ENCODE peak calls at places on chromosomes 4 and X, in four cellular contexts. One of them, this sample, is unnamed.

GRCh38 chr4:20356565-20356964 is 104.9 kb downstream of the SLIT2 start:
- DNase-seq in left lung: no peak
- DNase-seq in suprapubic skin: no peak
- DNase-seq in fibroblast of mammary gland: no peak
- DNase-seq in this sample: no peak

GRCh38 chrX:136251042-136251991 is at the start of gene MAP7D3:
- DNase-seq in left lung: peak
- DNase-seq in suprapubic skin: no peak
- DNase-seq in fibroblast of mammary gland: peak
- DNase-seq in this sample: peak

GRCh38 chr4:39319678-39320077 is 46.5 kb downstream of the RFC1 start:
- DNase-seq in left lung: no peak
- DNase-seq in suprapubic skin: no peak
- DNase-seq in fibroblast of mammary gland: peak
- DNase-seq in this sample: peak

GRCh38 chr4:163949976-163950601 is 455.6 kb downstream of the TMA16 start:
- DNase-seq in left lung: peak
- DNase-seq in suprapubic skin: no peak
- DNase-seq in fibroblast of mammary gland: no peak
- DNase-seq in this sample: no peak

GRCh38 chr4:133147922-133148689 is 988 bp upstream of the PCDH10 start:
- DNase-seq in left lung: peak
- DNase-seq in suprapubic skin: no peak
- DNase-seq in fibroblast of mammary gland: peak
- DNase-seq in this sample: peak

GRCh38 chrX:146831994-146832393 is 17.4 kb upstream of the CXorf51A start:
- DNase-seq in left lung: peak
- DNase-seq in suprapubic skin: no peak
- DNase-seq in fibroblast of mammary gland: no peak
- DNase-seq in this sample: no peak

GRCh38 chr4:125832161-125832560 is 517.4 kb downstream of the FAT4 start:
- DNase-seq in left lung: no peak
- DNase-seq in suprapubic skin: no peak
- DNase-seq in fibroblast of mammary gland: no peak
- DNase-seq in this sample: no peak

GRCh38 chr4:78551420-78552351 is at the start of gene ANXA3:
- DNase-seq in left lung: peak
- DNase-seq in suprapubic skin: no peak
- DNase-seq in fibroblast of mammary gland: no peak
- DNase-seq in this sample: peak

GRCh38 chr4:187606581-187606980 is 389.0 kb upstream of the ZFP42 start:
- DNase-seq in left lung: no peak
- DNase-seq in suprapubic skin: no peak
- DNase-seq in fibroblast of mammary gland: peak
- DNase-seq in this sample: peak

GRCh38 chrX:47380268-47380667 is 9.9 kb downstream of the ZNF157 start:
- DNase-seq in left lung: no peak
- DNase-seq in suprapubic skin: no peak
- DNase-seq in fibroblast of mammary gland: peak
- DNase-seq in this sample: peak

GRCh38 chr4:112560084-112560483 is 44.1 kb upstream of the NEUROG2 start:
- DNase-seq in left lung: no peak
- DNase-seq in suprapubic skin: no peak
- DNase-seq in fibroblast of mammary gland: no peak
- DNase-seq in this sample: no peak

GRCh38 chr4:2797545-2798305 is 4.8 kb downstream of the SH3BP2 start:
- DNase-seq in left lung: peak
- DNase-seq in suprapubic skin: peak
- DNase-seq in fibroblast of mammary gland: no peak
- DNase-seq in this sample: no peak

GRCh38 chr4:57612279-57612678 is 502.1 kb upstream of the IGFBP7 start:
- DNase-seq in left lung: no peak
- DNase-seq in suprapubic skin: no peak
- DNase-seq in fibroblast of mammary gland: no peak
- DNase-seq in this sample: no peak

GRCh38 chrX:68455151-68455510 is 21.8 kb upstream of the OPHN1 start:
- DNase-seq in left lung: no peak
- DNase-seq in suprapubic skin: no peak
- DNase-seq in fibroblast of mammary gland: no peak
- DNase-seq in this sample: no peak

GRCh38 chr4:40579983-40580382 is 49.7 kb downstream of the RBM47 start:
- DNase-seq in left lung: no peak
- DNase-seq in suprapubic skin: no peak
- DNase-seq in fibroblast of mammary gland: peak
- DNase-seq in this sample: peak

GRCh38 chrX:123425904-123426303 is 241.8 kb downstream of the GRIA3 start:
- DNase-seq in left lung: no peak
- DNase-seq in suprapubic skin: no peak
- DNase-seq in fibroblast of mammary gland: peak
- DNase-seq in this sample: peak

GRCh38 chr4:183532823-183533222 is 28.0 kb downstream of the ING2 start:
- DNase-seq in left lung: no peak
- DNase-seq in suprapubic skin: no peak
- DNase-seq in fibroblast of mammary gland: peak
- DNase-seq in this sample: peak

DNA sequence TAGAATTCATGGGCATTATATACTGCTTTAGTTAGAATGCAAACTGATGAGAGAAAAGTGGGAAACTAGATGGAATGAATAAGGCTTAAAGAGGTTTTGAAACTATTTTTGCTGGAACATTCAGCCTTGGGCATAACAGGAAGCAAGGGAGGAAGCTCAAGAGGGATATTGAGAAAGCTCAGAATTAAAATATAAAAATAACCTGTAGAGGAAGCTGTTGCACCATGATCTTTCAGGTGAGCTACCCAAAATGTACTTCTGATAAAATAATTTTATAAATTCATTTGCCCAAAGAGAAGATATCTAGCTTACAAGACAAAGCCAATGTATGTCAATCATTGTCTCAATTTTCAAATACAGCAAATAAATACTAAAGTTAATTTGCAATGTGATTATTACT is 11.3 kb downstream of the GC start:
- DNase-seq in left lung: no peak
- DNase-seq in suprapubic skin: no peak
- DNase-seq in fibroblast of mammary gland: no peak
- DNase-seq in this sample: peak
- TF ChIP-seq CTCF in left lung: no peak
- TF ChIP-seq CTCF in suprapubic skin: no peak
- TF ChIP-seq CTCF in fibroblast of mammary gland: no peak
- TF ChIP-seq CTCF in this sample: peak

DNA sequence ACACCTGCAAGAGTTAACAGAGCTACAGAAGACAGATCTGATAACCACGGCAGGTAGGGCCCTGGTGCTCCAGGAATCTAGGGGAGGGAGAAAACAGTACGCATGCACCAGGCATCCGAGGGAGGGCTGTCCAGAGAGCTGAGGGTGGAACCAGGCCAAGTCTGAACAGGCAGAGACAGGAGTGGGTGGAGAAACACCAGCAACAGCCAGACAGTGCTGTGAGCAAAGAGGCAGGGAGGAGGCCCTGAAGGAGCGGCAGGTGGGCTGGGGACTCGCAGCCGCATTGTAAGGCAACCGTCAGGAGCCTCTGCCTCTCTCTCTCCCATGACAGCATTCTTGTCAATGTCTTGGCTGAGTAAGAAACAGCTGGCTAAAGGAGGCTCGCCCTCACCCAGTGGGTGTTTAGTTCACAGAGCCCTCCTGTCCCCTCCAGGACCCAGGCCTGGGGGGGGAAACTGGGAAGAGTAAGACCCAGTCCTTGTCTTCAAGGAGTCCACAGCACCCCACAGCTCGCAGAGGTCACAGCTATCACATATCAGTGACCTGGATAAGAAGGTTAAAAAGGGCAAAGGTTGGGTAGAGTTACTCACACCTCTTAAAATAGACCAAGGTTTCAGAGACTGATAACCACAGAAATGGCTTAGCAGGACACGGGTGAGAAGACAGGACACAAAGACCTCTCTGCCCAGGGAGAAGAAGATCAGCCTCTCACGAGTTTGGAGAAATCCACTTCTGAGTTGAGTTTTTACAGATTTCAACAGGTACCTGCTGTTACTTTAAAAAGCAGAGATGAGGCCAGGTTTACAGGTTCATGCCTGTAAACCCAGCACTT is 10.5 kb downstream of the ACSL1 start:
- DNase-seq in left lung: peak
- DNase-seq in suprapubic skin: peak
- DNase-seq in fibroblast of mammary gland: peak
- DNase-seq in this sample: peak
- H3K4me3 ChIP-seq in left lung: peak
- H3K4me3 ChIP-seq in suprapubic skin: peak
- H3K4me3 ChIP-seq in fibroblast of mammary gland: no peak
- H3K4me3 ChIP-seq in this sample: peak

GRCh38 chrX:153946910-153947769 is 2.7 kb upstream of the RENBP start:
- DNase-seq in left lung: peak
- DNase-seq in suprapubic skin: no peak
- DNase-seq in fibroblast of mammary gland: peak
- DNase-seq in this sample: peak
- TF ChIP-seq CTCF in left lung: peak
- TF ChIP-seq CTCF in suprapubic skin: peak
- TF ChIP-seq CTCF in fibroblast of mammary gland: peak
- TF ChIP-seq CTCF in this sample: peak

GRCh38 chrX:130109429-130110378 is 593 bp downstream of the ELF4 start:
- DNase-seq in left lung: peak
- DNase-seq in suprapubic skin: no peak
- DNase-seq in fibroblast of mammary gland: no peak
- DNase-seq in this sample: no peak

GRCh38 chrX:130110379-130111219 is at the start of gene ELF4:
- DNase-seq in left lung: peak
- DNase-seq in suprapubic skin: no peak
- DNase-seq in fibroblast of mammary gland: peak
- DNase-seq in this sample: peak

GRCh38 chrX:130111935-130112221 is 1.6 kb upstream of the ELF4 start:
- DNase-seq in left lung: no peak
- DNase-seq in suprapubic skin: no peak
- DNase-seq in fibroblast of mammary gland: no peak
- DNase-seq in this sample: no peak

GRCh38 chrX:130108647-130109428 is 1.5 kb downstream of the ELF4 start:
- DNase-seq in left lung: peak
- DNase-seq in suprapubic skin: no peak
- DNase-seq in fibroblast of mammary gland: no peak
- DNase-seq in this sample: peak

GRCh38 chrX:130111220-130111934 is 1.1 kb upstream of the ELF4 start:
- DNase-seq in left lung: no peak
- DNase-seq in suprapubic skin: no peak
- DNase-seq in fibroblast of mammary gland: no peak
- DNase-seq in this sample: peak
- H3K4me3 ChIP-seq in left lung: peak
- H3K4me3 ChIP-seq in suprapubic skin: peak
- H3K4me3 ChIP-seq in fibroblast of mammary gland: peak
- H3K4me3 ChIP-seq in this sample: peak

GRCh38 chr4:65580551-65580950 is 89.7 kb downstream of the EPHA5 start:
- DNase-seq in left lung: no peak
- DNase-seq in suprapubic skin: no peak
- DNase-seq in fibroblast of mammary gland: peak
- DNase-seq in this sample: peak
- TF ChIP-seq CTCF in left lung: no peak
- TF ChIP-seq CTCF in suprapubic skin: no peak
- TF ChIP-seq CTCF in fibroblast of mammary gland: no peak
- TF ChIP-seq CTCF in this sample: no peak

DNA sequence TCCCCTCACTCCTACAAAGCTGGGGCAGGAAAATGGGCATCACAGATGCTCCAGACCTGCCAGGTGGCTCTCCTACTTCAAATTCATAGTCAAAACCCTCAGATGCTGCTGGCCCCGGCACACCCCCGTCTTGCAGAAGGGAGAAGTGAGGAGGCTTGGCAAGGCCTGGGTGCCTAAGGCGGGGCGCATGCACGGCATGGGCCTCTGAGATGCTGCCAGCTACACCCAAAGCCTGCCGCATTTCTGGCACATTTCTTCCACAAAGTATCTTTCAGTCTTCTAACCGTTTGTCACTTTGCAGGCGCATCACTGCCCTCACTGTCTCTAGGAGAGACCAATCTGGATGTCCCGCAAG is 19.6 kb downstream of the WDR1 start:
- DNase-seq in left lung: peak
- DNase-seq in suprapubic skin: no peak
- DNase-seq in fibroblast of mammary gland: no peak
- DNase-seq in this sample: no peak
- H3K4me3 ChIP-seq in left lung: no peak
- H3K4me3 ChIP-seq in suprapubic skin: no peak
- H3K4me3 ChIP-seq in fibroblast of mammary gland: no peak
- H3K4me3 ChIP-seq in this sample: no peak